ENCODE peak calls at places on chromosomes 2 and 18, in nine cellular contexts. R is HL-60, O is SK-N-SH, N is Panc1, S is K562, Y is GM23338, F is A549, W is HepG2, I is GM12878. U is an unnamed sample.

GRCh38 chr18:6376433-6377229 is 38.1 kb downstream of the L3MBTL4 start:
- DNase-seq in W (peak), I (no peak), S (no peak), N (no peak), F (no peak), Y (no peak), R (no peak), O (no peak), U (no peak)

GRCh38 chr18:75200071-75200470 is 8.9 kb downstream of the PTGR3 start:
- DNase-seq in F (no peak), O (no peak), R (no peak), Y (no peak), S (no peak), W (no peak), I (no peak), N (no peak), U (no peak)

GRCh38 chr2:127683056-127683455 is 7.7 kb upstream of the LIMS2 start:
- DNase-seq in O (no peak), W (no peak), I (no peak), R (no peak), F (no peak), Y (no peak), N (no peak), S (no peak), U (no peak)

GRCh38 chr2:70726947-70727725 is 40.9 kb downstream of the ADD2 start:
- DNase-seq in N (no peak), F (no peak), O (no peak), I (no peak), S (no peak), Y (no peak), W (no peak), R (no peak), U (peak)

GRCh38 chr2:229920011-229920781 is 1.6 kb downstream of the TRIP12 start:
- DNase-seq in S (no peak), Y (no peak), N (no peak), I (no peak), F (no peak), W (peak), O (no peak), R (no peak), U (no peak)

GRCh38 chr2:134469516-134470115 is 215.7 kb downstream of the MGAT5 start:
- DNase-seq in F (no peak), I (no peak), R (no peak), S (no peak), W (no peak), O (no peak), N (no peak), Y (no peak), U (no peak)

GRCh38 chr2:195094330-195094729 is 562.7 kb upstream of the SLC39A10 start:
- DNase-seq in N (no peak), F (peak), S (no peak), I (peak), O (no peak), Y (no peak), W (no peak), R (no peak), U (no peak)

GRCh38 chr2:222794585-222795579 is 66.0 kb upstream of the ACSL3 start:
- DNase-seq in S (no peak), N (no peak), Y (peak), I (no peak), W (peak), F (no peak), R (no peak), O (no peak), U (no peak)

GRCh38 chr2:127029652-127030051 is 77.3 kb downstream of the BIN1 start:
- DNase-seq in N (no peak), Y (no peak), F (no peak), O (no peak), R (no peak), S (no peak), I (no peak), W (no peak), U (no peak)

GRCh38 chr18:9536354-9537152 is 61.2 kb downstream of the RALBP1 start:
- DNase-seq in Y (no peak), S (no peak), I (no peak), W (no peak), O (no peak), F (no peak), R (no peak), N (no peak), U (no peak)

GRCh38 chr2:37616674-37616999 is 54.8 kb downstream of the CDC42EP3 start:
- DNase-seq in R (no peak), F (no peak), I (no peak), S (peak), Y (no peak), W (no peak), O (no peak), N (no peak), U (no peak)

GRCh38 chr2:222290691-222291484 is 7.9 kb downstream of the PAX3 start:
- DNase-seq in I (no peak), W (no peak), R (no peak), N (no peak), S (no peak), O (peak), Y (peak), F (peak), U (no peak)

GRCh38 chr2:111659361-111660281 is 224.4 kb downstream of the ANAPC1 start:
- DNase-seq in O (no peak), F (peak), S (no peak), R (peak), I (no peak), W (peak), Y (peak), N (peak), U (peak)

GRCh38 chr2:73423913-73424312 is 38.3 kb downstream of the ALMS1 start:
- DNase-seq in N (no peak), F (no peak), I (no peak), R (no peak), S (no peak), Y (no peak), O (no peak), W (no peak), U (no peak)

GRCh38 chr2:73414651-73415050 is 29.0 kb downstream of the ALMS1 start:
- DNase-seq in N (no peak), F (no peak), O (no peak), I (no peak), W (no peak), S (no peak), R (no peak), Y (no peak), U (no peak)

GRCh38 chr2:73415906-73416305 is 30.3 kb downstream of the ALMS1 start:
- DNase-seq in I (no peak), O (no peak), F (no peak), W (no peak), R (no peak), N (no peak), Y (no peak), S (no peak), U (no peak)

DNA sequence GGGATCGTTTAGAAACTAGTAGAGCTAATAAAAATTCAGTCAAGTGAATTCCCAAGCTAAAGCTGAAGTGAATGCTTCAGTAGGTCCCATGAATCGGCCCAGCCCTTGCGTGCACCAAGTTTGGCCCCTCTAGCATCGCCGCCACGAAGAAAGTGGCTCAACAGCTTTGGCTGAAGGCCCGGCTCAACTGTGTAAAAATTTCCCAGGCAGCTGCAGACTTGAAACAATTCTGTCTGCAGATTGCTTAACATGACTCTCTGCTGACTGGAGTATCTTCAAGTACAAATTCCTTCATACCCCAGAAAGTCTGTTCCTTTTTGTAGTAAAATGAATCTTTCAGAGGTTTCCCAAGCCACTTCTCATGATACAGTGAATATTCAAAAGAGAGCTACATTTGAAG is 32.7 kb downstream of the ALMS1 start:
- DNase-seq in F (no peak), O (no peak), S (no peak), W (no peak), I (no peak), N (no peak), R (no peak), Y (peak), U (no peak)
- TF ChIP-seq REST in F (no peak), O (no peak), S (no peak), W (no peak), I (no peak), N (no peak), R (no peak), Y (no peak), U (no peak)

DNA sequence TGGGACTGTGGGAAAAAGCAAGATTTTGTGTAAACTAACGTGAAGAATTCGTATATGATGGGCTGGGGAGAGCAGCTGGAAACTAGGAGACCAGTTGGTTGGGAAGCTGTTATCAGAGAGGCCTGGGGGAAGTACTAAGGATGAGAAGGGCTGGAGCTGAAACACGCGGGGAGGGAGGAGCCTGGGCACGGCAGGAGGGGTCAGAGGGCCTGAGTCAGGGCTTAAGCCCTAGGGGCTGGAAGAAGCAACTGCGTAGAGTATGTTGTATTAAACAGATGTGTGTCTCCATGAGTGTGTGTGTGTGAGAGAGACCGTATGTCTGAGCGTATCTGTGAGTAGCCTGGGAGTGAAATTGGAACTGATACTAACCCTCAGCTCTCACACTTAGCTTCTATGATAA is 8.4 kb downstream of the POMC start:
- DNase-seq in S (peak), O (peak), Y (peak), I (no peak), F (peak), N (no peak), W (no peak), R (no peak), U (no peak)
- TF ChIP-seq REST in S (no peak), O (no peak), Y (no peak), I (no peak), F (no peak), N (no peak), W (no peak), R (no peak), U (no peak)

GRCh38 chr2:200585730-200586643 is at the start of gene AOX1:
- DNase-seq in I (no peak), O (peak), F (no peak), R (no peak), Y (peak), W (peak), S (no peak), N (no peak), U (no peak)
- TF ChIP-seq REST in I (no peak), O (no peak), F (no peak), R (no peak), Y (peak), W (no peak), S (no peak), N (no peak), U (no peak)

DNA sequence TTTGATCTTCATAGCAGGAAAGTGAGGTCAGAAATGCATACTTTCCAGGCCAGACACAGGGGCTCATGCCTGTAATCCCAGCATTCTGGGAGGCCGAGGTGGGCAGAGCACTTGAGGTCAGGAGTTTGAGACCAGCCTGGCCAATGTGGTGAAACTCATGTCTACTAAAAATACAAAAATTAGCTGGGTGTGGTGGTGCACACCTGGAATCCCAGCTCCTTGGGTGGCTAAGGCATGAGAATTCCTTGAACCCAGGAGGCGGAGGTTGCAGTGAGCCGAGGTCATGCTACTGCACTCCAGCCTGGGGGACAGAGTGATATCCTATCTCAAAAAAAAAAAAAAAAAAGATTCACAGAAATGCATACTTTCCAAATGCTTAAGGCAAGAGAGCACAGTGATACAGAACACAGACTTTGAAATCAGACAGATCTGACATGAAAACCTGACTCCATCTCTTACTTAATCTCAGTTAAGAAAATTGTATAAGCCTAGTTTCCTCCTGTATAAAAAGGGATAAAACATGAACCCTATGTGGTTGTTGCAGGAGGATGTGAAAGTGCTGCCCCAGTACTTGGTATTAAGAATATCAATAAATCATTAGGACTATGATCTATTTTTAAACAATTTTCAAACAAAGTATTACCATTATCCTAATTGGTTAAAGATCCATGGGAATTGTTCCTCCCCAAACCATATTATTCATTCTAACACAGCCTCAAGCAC is 26.4 kb downstream of the COBLL1 start:
- DNase-seq in O (no peak), S (no peak), F (no peak), W (no peak), N (no peak), I (no peak), Y (no peak), R (no peak), U (no peak)
- TF ChIP-seq REST in O (no peak), S (no peak), F (no peak), W (no peak), N (no peak), I (no peak), Y (no peak), R (no peak), U (no peak)

DNA sequence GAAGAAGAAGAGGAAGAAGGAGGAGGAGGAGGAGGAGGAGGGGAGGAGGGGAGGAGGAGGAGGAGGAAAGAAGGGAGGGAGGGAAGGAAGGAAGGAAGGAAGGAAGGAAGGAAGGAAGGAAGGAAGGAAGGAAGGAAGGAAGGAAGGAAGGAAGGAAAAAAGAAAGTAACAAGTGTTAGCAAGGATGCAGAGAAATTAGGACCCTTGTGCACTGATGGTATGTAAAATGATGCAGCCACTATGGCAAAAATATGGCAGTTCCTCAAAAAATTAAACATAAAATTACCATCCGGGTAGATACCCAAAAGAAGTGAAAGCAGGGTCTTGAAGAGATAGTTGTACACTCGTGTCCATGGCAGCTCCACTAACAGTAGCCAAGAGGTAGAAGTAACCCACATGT is 67.4 kb downstream of the DYM start:
- DNase-seq in Y (no peak), W (no peak), S (no peak), O (no peak), R (no peak), N (no peak), I (no peak), F (no peak), U (no peak)
- TF ChIP-seq REST in Y (no peak), W (no peak), S (no peak), O (no peak), R (no peak), N (no peak), I (no peak), F (no peak), U (no peak)

GRCh38 chr2:196287977-196288538 is 116.7 kb upstream of the STK17B start:
- DNase-seq in I (no peak), Y (no peak), F (no peak), N (no peak), W (no peak), O (no peak), R (no peak), S (no peak), U (no peak)

GRCh38 chr2:196284033-196284844 is 112.9 kb upstream of the STK17B start:
- DNase-seq in O (no peak), W (no peak), Y (no peak), R (no peak), F (no peak), I (no peak), N (no peak), S (no peak), U (no peak)

GRCh38 chr2:196286821-196287220 is 115.4 kb upstream of the STK17B start:
- DNase-seq in R (no peak), S (no peak), F (no peak), O (no peak), W (no peak), I (no peak), N (no peak), Y (no peak), U (no peak)

GRCh38 chr2:196287541-196287940 is 116.2 kb upstream of the STK17B start:
- DNase-seq in W (no peak), R (no peak), S (no peak), F (no peak), I (no peak), N (no peak), Y (no peak), O (no peak), U (no peak)

DNA sequence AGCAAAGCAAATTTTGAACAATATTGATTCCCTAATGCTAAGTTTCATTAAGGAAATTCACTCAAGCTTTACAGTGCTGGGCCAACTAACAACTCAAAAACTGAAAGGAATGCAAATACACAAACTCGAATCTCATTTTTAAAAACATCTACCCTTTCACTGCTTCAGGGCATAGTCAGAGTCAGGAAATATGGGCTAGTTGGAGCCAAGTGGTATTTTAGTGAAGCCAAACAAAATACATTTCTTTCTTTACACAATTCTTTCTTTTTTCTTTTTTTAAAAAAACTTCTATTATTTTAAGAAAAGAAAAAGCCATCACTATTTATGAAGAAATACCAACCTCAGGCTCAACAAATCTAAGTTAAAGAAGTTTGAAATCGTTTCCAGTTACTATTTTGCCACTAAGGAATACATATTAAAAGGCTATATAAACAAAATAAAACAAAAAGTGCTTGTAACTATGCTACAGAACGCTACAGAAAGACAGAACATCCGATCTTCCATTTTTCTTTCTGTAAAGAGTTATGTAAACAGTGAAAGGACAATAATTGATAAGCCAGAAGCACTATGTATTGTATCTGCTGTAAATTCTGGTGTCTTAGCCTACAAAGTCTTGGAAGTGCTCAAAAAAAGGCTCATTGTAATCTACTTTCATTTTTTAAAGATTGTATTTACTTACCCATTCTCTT is 113.7 kb upstream of the STK17B start:
- DNase-seq in S (no peak), N (no peak), I (no peak), F (no peak), O (no peak), R (no peak), W (no peak), Y (no peak), U (no peak)
- TF ChIP-seq REST in S (no peak), N (no peak), I (no peak), F (no peak), O (no peak), R (no peak), W (no peak), Y (no peak), U (no peak)

GRCh38 chr2:121824264-121824663 is 68.8 kb downstream of the TSN start:
- DNase-seq in O (no peak), Y (no peak), S (no peak), R (no peak), W (no peak), I (no peak), N (no peak), F (no peak), U (no peak)

GRCh38 chr2:121818546-121818945 is 63.1 kb downstream of the TSN start:
- DNase-seq in R (no peak), S (no peak), F (no peak), W (no peak), Y (no peak), O (no peak), N (no peak), I (no peak), U (no peak)

GRCh38 chr2:121821476-121822158 is 66.2 kb downstream of the TSN start:
- DNase-seq in R (no peak), I (no peak), S (no peak), O (no peak), N (no peak), F (no peak), W (no peak), Y (no peak), U (no peak)

GRCh38 chr2:121816797-121817196 is 61.3 kb downstream of the TSN start:
- DNase-seq in R (no peak), Y (no peak), I (no peak), W (no peak), O (no peak), F (no peak), N (no peak), S (no peak), U (no peak)

GRCh38 chr2:121819846-121820245 is 64.4 kb downstream of the TSN start:
- DNase-seq in W (no peak), O (no peak), Y (no peak), N (no peak), S (no peak), R (no peak), F (no peak), I (no peak), U (no peak)
- TF ChIP-seq REST in W (no peak), O (no peak), Y (no peak), N (no peak), S (no peak), R (no peak), F (no peak), I (no peak), U (no peak)